ENCODE peak calls at places on chromosomes 2 and 18, in eight cellular contexts. L, I, P, O, N, U, H and E are unnamed samples.

GRCh38 chr18:54388203-54389142 is 30.8 kb downstream of the C18orf54 start:
- DNase-seq in L (no peak), I (peak; percentile 59), P (peak; percentile 52), O (no peak), N (no peak), U (peak; percentile 41), H (no peak), E (no peak)

GRCh38 chr2:158232476-158232875 is 130.8 kb downstream of the UPP2 start:
- DNase-seq in L (no peak), I (no peak), P (no peak), O (no peak), N (no peak), U (no peak), H (no peak), E (no peak)

GRCh38 chr18:30957086-30957485 is 85.5 kb downstream of the DSC3 start:
- DNase-seq in L (no peak), I (no peak), P (no peak), O (no peak), N (no peak), U (no peak), H (no peak), E (no peak)

GRCh38 chr2:76711490-76711889 is 810.7 kb downstream of the LRRTM4 start:
- DNase-seq in L (no peak), I (no peak), P (no peak), O (no peak), N (no peak), U (no peak), H (no peak), E (no peak)

GRCh38 chr2:119694470-119694993 is 15.5 kb downstream of the TMEM177 start:
- DNase-seq in L (no peak), I (no peak), P (no peak), O (no peak), N (no peak), U (no peak), H (no peak), E (no peak)

GRCh38 chr18:71995895-71996443 is 548.2 kb downstream of the CBLN2 start:
- DNase-seq in L (no peak), I (no peak), P (no peak), O (no peak), N (no peak), U (no peak), H (no peak), E (no peak)

GRCh38 chr2:172427990-172428840 is 829 bp downstream of the ITGA6 start:
- DNase-seq in L (peak; percentile 48), I (peak; percentile 79), P (no peak), O (peak; percentile 88), N (peak; percentile 65), U (peak; percentile 79), H (peak; percentile 78), E (peak; percentile 82)

GRCh38 chr18:51135361-51135760 is 62.1 kb downstream of the MEX3C start:
- DNase-seq in L (no peak), I (no peak), P (no peak), O (no peak), N (no peak), U (no peak), H (no peak), E (no peak)

GRCh38 chr2:85215074-85216050 is 82.2 kb downstream of the TCF7L1 start:
- DNase-seq in L (no peak), I (no peak), P (peak; percentile 49), O (no peak), N (no peak), U (peak; percentile 12), H (no peak), E (no peak)

GRCh38 chr2:207115715-207116364 is 49.9 kb downstream of the KLF7 start:
- DNase-seq in L (no peak), I (no peak), P (peak; percentile 67), O (no peak), N (no peak), U (no peak), H (no peak), E (no peak)

DNA sequence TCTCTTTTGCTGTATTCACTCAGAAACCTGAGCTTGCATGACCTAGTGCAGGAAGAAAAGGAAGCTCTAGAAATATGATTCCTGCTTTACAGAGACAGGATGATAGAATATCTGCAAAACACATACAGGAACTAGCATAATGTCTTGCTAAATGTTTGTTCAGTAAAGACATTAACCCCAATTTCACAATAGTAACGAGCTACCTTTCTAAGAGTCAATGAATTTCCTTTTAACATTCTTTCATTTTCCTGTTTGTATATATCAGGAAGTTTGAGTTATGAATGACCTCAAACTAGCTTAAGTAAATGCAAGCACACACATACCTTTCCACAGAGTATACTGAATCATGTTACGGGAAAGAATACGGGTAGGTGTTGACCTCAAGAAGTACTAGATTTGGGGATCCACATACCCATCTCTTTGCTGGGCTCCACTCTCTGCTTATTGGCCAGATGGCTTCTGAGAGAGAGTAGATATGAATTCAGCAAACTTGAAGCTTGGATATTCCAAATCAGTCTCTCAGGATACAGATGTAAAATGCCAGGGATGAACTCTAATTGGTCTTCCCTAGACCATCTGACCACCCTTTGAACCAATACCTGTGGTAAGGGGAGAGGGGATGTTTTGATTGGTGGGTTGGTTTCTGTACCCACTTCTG is 18.2 kb upstream of the ACSL3 start:
- DNase-seq in L (no peak), I (no peak), P (no peak), O (no peak), N (no peak), U (no peak), H (no peak), E (no peak)
- H3K4me3 ChIP-seq in L (no peak overlapping the region), I (peak overlapping the region; percentile 21), P (no peak overlapping the region), O (no peak overlapping the region), N (no peak overlapping the region), U (no peak overlapping the region), H (no peak overlapping the region), E (no peak overlapping the region)

DNA sequence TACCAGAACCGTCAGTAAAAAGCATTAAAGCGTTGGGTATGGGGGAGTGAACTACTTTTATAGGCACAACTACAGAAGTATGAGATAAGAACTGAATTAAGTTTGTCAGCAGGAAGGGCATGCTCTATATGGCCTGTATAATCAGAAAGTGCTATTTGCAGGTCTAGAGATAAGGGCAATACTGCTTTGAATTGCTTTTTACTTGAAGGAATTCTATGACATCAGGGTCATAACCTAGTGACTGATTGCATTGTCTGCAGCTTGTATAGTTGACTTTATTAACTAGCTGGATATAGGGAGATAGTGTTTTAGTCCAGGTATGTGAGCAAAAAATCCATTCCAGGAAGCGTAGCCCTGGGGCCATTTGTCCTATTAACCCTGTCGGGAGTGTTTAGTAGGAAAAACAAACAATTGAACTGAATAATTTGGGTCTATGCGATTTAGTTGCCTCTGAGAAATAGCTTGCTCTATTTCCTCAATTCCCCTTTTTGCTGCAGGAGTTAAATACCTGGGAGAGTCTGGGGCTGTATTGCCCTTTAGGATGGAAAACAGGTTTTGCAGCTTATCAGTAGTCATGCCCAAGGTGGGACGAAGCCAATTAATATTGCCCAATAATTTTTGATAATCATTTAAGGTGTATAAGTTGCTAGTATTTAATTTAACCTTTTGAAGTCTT is 30.0 kb downstream of the HTR2B start:
- DNase-seq in L (no peak), I (no peak), P (no peak), O (no peak), N (no peak), U (no peak), H (no peak), E (no peak)
- H3K36me3 ChIP-seq in L (peaks cover 42% of the 10 kb centered on the region), I (peaks cover 40% of the 10 kb centered on the region), P (no peaks in the 10 kb centered on the region), O (peaks cover 95% of the 10 kb centered on the region), N (peaks cover 41% of the 10 kb centered on the region), U (peaks cover 2% of the 10 kb centered on the region), H (no peaks in the 10 kb centered on the region), E (peaks cover 36% of the 10 kb centered on the region)

DNA sequence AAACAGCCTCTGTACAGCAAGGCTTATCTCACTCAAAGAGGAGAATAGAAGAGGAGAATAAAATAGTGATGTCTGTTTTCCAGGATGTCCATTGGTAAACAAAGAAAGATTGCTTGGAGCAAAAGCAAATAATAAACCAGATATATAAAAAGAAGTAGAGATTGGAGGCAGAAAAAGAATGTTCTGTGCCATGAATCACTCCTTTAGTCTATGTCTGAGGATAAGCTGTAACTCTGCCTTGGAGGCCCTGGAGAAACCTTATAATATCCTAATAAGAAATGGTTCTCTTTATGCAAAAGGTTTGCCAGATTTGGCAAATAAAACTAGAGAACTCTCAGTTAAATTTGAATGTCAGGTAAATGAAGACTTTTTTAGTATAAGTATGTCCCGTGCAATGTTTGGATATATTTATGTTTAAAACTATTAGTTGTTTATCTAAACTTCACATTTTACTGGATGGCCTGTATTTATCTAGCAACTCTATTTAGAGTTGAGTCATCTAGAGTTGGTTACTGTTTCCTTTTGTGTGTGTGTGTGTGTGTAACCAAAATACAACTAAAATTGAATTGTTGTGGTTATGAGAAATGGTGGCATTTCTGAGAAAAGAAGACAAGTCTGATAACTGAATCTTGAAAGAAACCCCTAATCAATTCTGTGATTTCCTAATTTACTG is 510.3 kb upstream of the SETBP1 start:
- DNase-seq in L (no peak), I (no peak), P (no peak), O (no peak), N (no peak), U (no peak), H (no peak), E (no peak)
- H3K27me3 ChIP-seq in L (no peaks in the 10 kb centered on the region), I (no peaks in the 10 kb centered on the region), P (no peaks in the 10 kb centered on the region), O (no peaks in the 10 kb centered on the region), N (no peaks in the 10 kb centered on the region), U (no peaks in the 10 kb centered on the region), H (no peaks in the 10 kb centered on the region), E (no peaks in the 10 kb centered on the region)

GRCh38 chr2:218996937-218997336 is 3.7 kb upstream of the CRYBA2 start:
- DNase-seq in L (no peak), I (no peak), P (peak; percentile 85), O (no peak), N (no peak), U (no peak), H (no peak), E (no peak)
- H3K4me3 ChIP-seq in L (no peak overlapping the region), I (no peak overlapping the region), P (no peak overlapping the region), O (no peak overlapping the region), N (no peak overlapping the region), U (no peak overlapping the region), H (no peak overlapping the region), E (no peak overlapping the region)

GRCh38 chr2:178449700-178450573 is 1.0 kb downstream of the PRKRA start:
- DNase-seq in L (no peak), I (no peak), P (no peak), O (no peak), N (no peak), U (peak; percentile 20), H (no peak), E (no peak)

GRCh38 chr2:178448968-178449661 is 1.9 kb downstream of the PRKRA start:
- DNase-seq in L (no peak), I (no peak), P (no peak), O (no peak), N (no peak), U (no peak), H (no peak), E (no peak)

GRCh38 chr2:178452870-178453269 is 1.7 kb downstream of the PJVK start:
- DNase-seq in L (no peak), I (no peak), P (no peak), O (no peak), N (no peak), U (no peak), H (no peak), E (no peak)

GRCh38 chr2:178450574-178451429 is at the start of the genes PJVK and PRKRA:
- DNase-seq in L (peak; percentile 93), I (peak; percentile 100), P (peak; percentile 98), O (peak; percentile 100), N (peak; percentile 99), U (peak; percentile 98), H (peak; percentile 100), E (peak; percentile 100)

DNA sequence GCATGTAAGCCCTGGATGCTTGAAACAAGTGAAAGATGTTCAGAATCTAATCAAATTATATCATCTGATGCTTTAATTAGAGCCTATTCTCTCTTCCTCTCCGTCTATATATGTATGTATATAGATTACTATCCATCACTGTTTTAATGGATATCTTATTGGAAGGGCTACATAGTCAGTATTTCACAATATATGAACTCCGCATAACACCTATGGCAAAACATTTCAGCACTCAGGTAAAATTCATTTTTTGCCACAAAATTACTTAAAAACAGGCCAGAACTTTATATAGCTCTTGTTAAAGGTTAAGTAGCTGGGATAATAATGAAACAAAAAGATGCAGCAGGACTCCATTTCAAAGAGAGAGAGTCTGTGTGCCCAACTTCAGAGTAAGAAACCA is 1.2 kb downstream of the PJVK start:
- DNase-seq in L (no peak), I (no peak), P (no peak), O (no peak), N (no peak), U (no peak), H (no peak), E (no peak)
- H3K36me3 ChIP-seq in L (peaks cover 12% of the 10 kb centered on the region), I (peaks cover 19% of the 10 kb centered on the region), P (no peaks in the 10 kb centered on the region), O (peaks cover 8% of the 10 kb centered on the region), N (peaks cover 16% of the 10 kb centered on the region), U (peaks cover 2% of the 10 kb centered on the region), H (peaks cover 2% of the 10 kb centered on the region), E (peaks cover 15% of the 10 kb centered on the region)